ENCODE peak calls at places on chromosomes 4 and X, in eight cellular contexts. M is right cardiac atrium; D is endothelial cell of umbilical vein; P is CD8-positive, alpha-beta memory T cell; W is tibial nerve; H is CD4-positive, CD25-positive, alpha-beta regulatory T cell; A is Peyer's patch; V is CD8-positive, alpha-beta T cell. K is an unnamed sample. For H3K4me1, the result is how much of the 10 kb centered on the place peaks cover.

GRCh38 chr4:113410686-113411085 is 350.9 kb downstream of the CAMK2D start:
- DNase-seq in M (no peak), D (no peak), P (no peak), W (no peak), H (no peak), A (no peak), V (no peak), K (no peak)

GRCh38 chrX:34972206-34972605 is 29.6 kb downstream of the FAM47B start:
- DNase-seq in M (no peak), D (peak), P (no peak), W (no peak), H (no peak), A (no peak), V (no peak), K (no peak)

GRCh38 chr4:37453361-37454262 is 209.1 kb downstream of the NWD2 start:
- DNase-seq in M (peak), D (peak), P (peak), W (peak), H (peak), A (peak), V (no peak), K (peak)

GRCh38 chr4:101973331-101973730 is 182.8 kb downstream of the BANK1 start:
- DNase-seq in M (no peak), D (peak), P (no peak), W (no peak), H (no peak), A (no peak), V (no peak), K (no peak)

GRCh38 chr4:51855270-51855669 is 12.3 kb downstream of the DCUN1D4 start:
- DNase-seq in M (no peak), D (no peak), P (no peak), W (no peak), H (no peak), A (no peak), V (no peak), K (no peak)

GRCh38 chr4:13103382-13104015 is 380.6 kb downstream of the RAB28 start:
- DNase-seq in M (no peak), D (no peak), P (no peak), W (no peak), H (no peak), A (no peak), V (no peak), K (no peak)

GRCh38 chr4:74947798-74948197 is 14.9 kb downstream of the PARM1 start:
- DNase-seq in M (no peak), D (no peak), P (no peak), W (no peak), H (no peak), A (no peak), V (no peak), K (no peak)

GRCh38 chr4:48067536-48067935 is 51.0 kb downstream of the NIPAL1 start:
- DNase-seq in M (no peak), D (no peak), P (no peak), W (no peak), H (no peak), A (no peak), V (no peak), K (no peak)

GRCh38 chr4:8582016-8582415 is 1.8 kb downstream of the GPR78 start:
- DNase-seq in M (no peak), D (no peak), P (no peak), W (no peak), H (no peak), A (peak), V (no peak), K (no peak)

GRCh38 chr4:158998624-158999023 is 104.3 kb upstream of the RAPGEF2 start:
- DNase-seq in M (no peak), D (no peak), P (no peak), W (no peak), H (no peak), A (no peak), V (no peak), K (no peak)

GRCh38 chr4:77579406-77580076 is 26.1 kb upstream of the CXCL13 start:
- DNase-seq in M (no peak), D (no peak), P (no peak), W (no peak), H (no peak), A (no peak), V (no peak), K (no peak)

GRCh38 chr4:38189445-38189844 is 229.2 kb downstream of the PTTG2 start:
- DNase-seq in M (no peak), D (peak), P (no peak), W (no peak), H (no peak), A (no peak), V (no peak), K (no peak)

GRCh38 chr4:2962614-2963184 is 507 bp downstream of the NOP14 start:
- DNase-seq in M (no peak), D (peak), P (no peak), W (no peak), H (no peak), A (no peak), V (no peak), K (peak)

GRCh38 chr4:169485084-169485483 is 127.3 kb downstream of the NEK1 start:
- DNase-seq in M (no peak), D (no peak), P (no peak), W (no peak), H (no peak), A (no peak), V (no peak), K (no peak)

GRCh38 chr4:124090007-124090406 is 622.5 kb downstream of the ANKRD50 start:
- DNase-seq in M (no peak), D (peak), P (no peak), W (no peak), H (no peak), A (no peak), V (no peak), K (no peak)

GRCh38 chr4:83316459-83317170 is 18.0 kb downstream of the HPSE start:
- DNase-seq in M (peak), D (no peak), P (no peak), W (no peak), H (no peak), A (no peak), V (no peak), K (no peak)

GRCh38 chr4:148443550-148444295 is 1.5 kb upstream of the NR3C2 start:
- DNase-seq in M (peak), D (peak), P (peak), W (no peak), H (peak), A (peak), V (peak), K (no peak)

GRCh38 chr4:41631538-41631937 is 93.6 kb downstream of the LIMCH1 start:
- DNase-seq in M (no peak), D (no peak), P (no peak), W (no peak), H (no peak), A (no peak), V (no peak), K (no peak)

GRCh38 chr4:151434183-151434860 is 25.3 kb downstream of the FHIP1A start:
- DNase-seq in M (no peak), D (no peak), P (no peak), W (no peak), H (no peak), A (no peak), V (no peak), K (no peak)
- H3K4me1 ChIP-seq in M (under half), D (under half), P (under half), W (under half), H (under half), A (under half), V (under half), K (under half)

GRCh38 chr4:127959794-127960193 is 5.2 kb downstream of the MFSD8 start:
- DNase-seq in M (no peak), D (no peak), P (no peak), W (no peak), H (no peak), A (no peak), V (no peak), K (no peak)
- H3K4me3 ChIP-seq in M (no peak), D (no peak), P (no peak), W (no peak), H (no peak), A (no peak), V (no peak), K (no peak)

DNA sequence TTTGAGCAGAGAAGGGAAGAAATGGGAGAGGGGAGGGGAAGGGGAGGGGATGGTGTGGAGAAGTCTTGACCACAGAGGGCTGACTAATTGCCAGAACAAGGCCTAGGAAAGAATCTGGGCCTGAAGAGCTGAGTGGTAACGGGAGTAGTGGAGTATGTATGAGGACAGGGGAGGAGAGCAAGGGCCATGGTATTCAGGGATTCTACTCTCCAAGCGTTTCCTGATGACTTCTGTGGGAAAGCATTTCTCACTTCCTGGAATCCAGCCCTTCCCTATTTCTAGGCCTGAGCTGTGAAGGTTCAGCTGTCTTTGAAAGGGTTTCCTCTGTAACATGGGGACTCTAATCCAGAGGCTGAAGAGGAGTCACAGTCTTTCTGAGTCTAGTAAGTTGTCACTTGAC is 19.7 kb upstream of the SOX3 start:
- DNase-seq in M (no peak), D (no peak), P (no peak), W (no peak), H (no peak), A (no peak), V (no peak), K (no peak)
- H3K27ac ChIP-seq in M (no peak), D (no peak), P (no peak), W (no peak), H (no peak), A (no peak), V (no peak), K (no peak)

DNA sequence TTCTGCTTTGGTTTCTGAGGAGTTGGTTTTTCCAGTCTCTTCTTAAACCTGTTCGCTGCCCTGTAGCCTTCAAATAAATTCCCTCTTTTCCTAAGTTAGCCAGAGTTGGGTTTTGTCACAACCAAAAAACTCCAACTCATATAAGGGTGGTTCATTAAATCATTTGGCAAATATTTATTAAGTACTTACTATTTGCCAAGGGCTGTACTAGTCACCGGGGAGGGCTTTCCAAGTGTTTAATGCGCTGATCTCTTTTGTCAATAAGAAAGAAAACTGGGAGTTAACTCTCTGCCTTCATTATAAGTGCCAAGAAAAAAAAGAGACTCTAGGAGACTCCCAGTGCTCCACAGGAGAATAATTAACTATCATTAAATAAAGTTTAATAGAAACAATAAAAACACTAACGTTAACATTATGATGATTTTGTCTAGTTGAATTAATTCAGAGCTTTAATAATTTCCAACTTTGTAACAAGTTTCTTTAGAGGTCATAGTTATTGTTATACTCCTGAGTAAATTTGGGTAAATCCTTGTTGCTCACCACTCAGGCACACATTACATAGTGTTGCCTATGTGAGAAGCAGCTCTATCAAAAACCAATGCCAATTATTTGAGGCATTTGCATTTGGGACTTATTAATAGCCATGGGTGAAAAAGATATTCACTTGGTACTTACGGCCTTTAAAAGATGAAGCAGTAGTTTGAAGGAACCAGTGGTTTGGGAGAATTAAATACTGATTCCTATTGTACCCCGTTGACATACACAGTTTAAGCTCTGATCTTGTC is 122.5 kb upstream of the TEX13D start:
- DNase-seq in M (no peak), D (no peak), P (no peak), W (no peak), H (no peak), A (no peak), V (no peak), K (no peak)
- H3K4me1 ChIP-seq in M (under half), D (under half), P (under half), W (under half), H (under half), A (under half), V (under half), K (under half)

GRCh38 chr4:122700178-122700725 is 32.3 kb upstream of the BBS12 start:
- DNase-seq in M (peak), D (no peak), P (no peak), W (no peak), H (no peak), A (peak), V (no peak), K (no peak)
- H3K4me3 ChIP-seq in M (peak), D (no peak), P (no peak), W (no peak), H (no peak), A (peak), V (no peak), K (no peak)

GRCh38 chr4:55554453-55555030 is 7.8 kb upstream of the CLOCK start:
- DNase-seq in M (no peak), D (peak), P (no peak), W (no peak), H (peak), A (no peak), V (no peak), K (no peak)

GRCh38 chr4:55549888-55550287 is 3.2 kb upstream of the CLOCK start:
- DNase-seq in M (no peak), D (no peak), P (no peak), W (no peak), H (peak), A (no peak), V (no peak), K (no peak)

GRCh38 chr4:55547918-55548317 is 1.2 kb upstream of the CLOCK start:
- DNase-seq in M (no peak), D (no peak), P (no peak), W (no peak), H (no peak), A (no peak), V (no peak), K (no peak)

GRCh38 chr4:55553442-55553841 is 6.7 kb upstream of the CLOCK start:
- DNase-seq in M (no peak), D (no peak), P (peak), W (no peak), H (peak), A (no peak), V (no peak), K (peak)
- H3K27ac ChIP-seq in M (no peak), D (no peak), P (no peak), W (no peak), H (no peak), A (no peak), V (no peak), K (no peak)

GRCh38 chr4:183422962-183423653 is 21.3 kb upstream of the CDKN2AIP start:
- DNase-seq in M (no peak), D (no peak), P (no peak), W (no peak), H (no peak), A (no peak), V (no peak), K (no peak)
- H3K4me1 ChIP-seq in M (under half), D (under half), P (under half), W (under half), H (under half), A (under half), V (under half), K (under half)

GRCh38 chr4:138577145-138577544 is 335.0 kb upstream of the SLC7A11 start:
- DNase-seq in M (no peak), D (no peak), P (no peak), W (no peak), H (no peak), A (no peak), V (no peak), K (no peak)

GRCh38 chr4:138576684-138577083 is 334.5 kb upstream of the SLC7A11 start:
- DNase-seq in M (no peak), D (peak), P (no peak), W (no peak), H (no peak), A (no peak), V (no peak), K (no peak)

GRCh38 chr4:138573246-138573645 is 331.1 kb upstream of the SLC7A11 start:
- DNase-seq in M (no peak), D (no peak), P (no peak), W (no peak), H (no peak), A (no peak), V (no peak), K (no peak)

DNA sequence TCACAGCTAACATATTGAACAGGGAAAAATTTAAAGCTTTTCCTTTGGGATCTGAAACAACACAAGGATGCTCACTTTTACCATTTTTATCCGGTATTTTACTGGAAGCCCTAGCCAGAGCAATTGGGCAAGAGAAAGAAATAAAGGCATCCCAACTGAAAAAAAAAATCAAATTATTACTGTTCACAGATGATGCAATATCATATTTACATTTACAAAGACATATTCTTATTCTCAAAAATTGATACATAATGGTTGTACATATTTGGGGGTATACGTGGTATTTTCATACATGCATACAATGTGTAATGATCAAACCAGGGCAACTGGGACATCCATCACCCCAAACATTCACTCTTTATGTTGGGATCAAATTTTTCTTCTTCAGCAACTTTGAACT is 337.0 kb upstream of the SLC7A11 start:
- DNase-seq in M (no peak), D (no peak), P (no peak), W (no peak), H (no peak), A (no peak), V (no peak), K (no peak)
- H3K4me3 ChIP-seq in M (no peak), D (no peak), P (no peak), W (no peak), H (no peak), A (no peak), V (no peak), K (no peak)

K was measured in lung.